ENCODE peak calls at places on chromosomes 2 and 18, in four cellular contexts. U is MCF 10A, X is cerebellum, T is D721Med. W is an unnamed sample.

GRCh38 chr2:108583903-108584520 is 49.7 kb downstream of the LIMS1 start:
- DNase-seq in T (peak; percentile 63), X (peak; percentile 43), U (peak; percentile 83), W (peak; percentile 21)

GRCh38 chr2:33126552-33126951 is 179.8 kb downstream of the LTBP1 start:
- DNase-seq in X (no peak), T (no peak), U (no peak), W (no peak)

GRCh38 chr2:70957838-70958237 is 20.6 kb upstream of the ANKRD53 start:
- DNase-seq in T (no peak), X (no peak), U (no peak), W (no peak)

GRCh38 chr2:11071207-11071606 is 84.1 kb upstream of the SLC66A3 start:
- DNase-seq in X (no peak), U (no peak), T (no peak), W (no peak)

GRCh38 chr2:160227252-160227651 is 27.2 kb upstream of the ITGB6 start:
- DNase-seq in U (peak; percentile 82), X (no peak), T (no peak), W (no peak)

GRCh38 chr2:160266078-160266551 is 66.0 kb upstream of the ITGB6 start:
- DNase-seq in T (no peak), U (no peak), X (no peak), W (no peak)

GRCh38 chr2:233408366-233409285 is 54.3 kb downstream of the DGKD start:
- DNase-seq in T (no peak), U (no peak), X (no peak), W (no peak)

GRCh38 chr2:75146903-75147332 is 52.4 kb downstream of the TACR1 start:
- DNase-seq in X (no peak), T (no peak), U (peak; percentile 84), W (no peak)

GRCh38 chr18:61992285-61992684 is 99.5 kb upstream of the RNF152 start:
- DNase-seq in U (peak; percentile 54), T (no peak), X (no peak), W (no peak)

GRCh38 chr2:99488587-99488998 is 1.2 kb downstream of the REV1 start:
- DNase-seq in X (no peak), T (no peak), U (peak; percentile 35), W (no peak)

GRCh38 chr18:53191634-53192033 is 851.6 kb downstream of the DCC start:
- DNase-seq in T (no peak), U (no peak), X (no peak), W (no peak)

GRCh38 chr2:196353717-196354116 is 182.3 kb upstream of the STK17B start:
- DNase-seq in U (no peak), X (no peak), T (no peak), W (no peak)

GRCh38 chr2:20516646-20517341 is 69.9 kb downstream of the RHOB start:
- DNase-seq in U (no peak), T (no peak), X (peak; percentile 24), W (no peak)

GRCh38 chr18:6161549-6161948 is 253.2 kb downstream of the L3MBTL4 start:
- DNase-seq in U (no peak), T (no peak), X (no peak), W (no peak)

GRCh38 chr2:134258684-134259408 is 5.0 kb downstream of the MGAT5 start:
- DNase-seq in X (no peak), T (no peak), U (no peak), W (peak; percentile 71)

GRCh38 chr2:110997646-110998045 is 123.1 kb upstream of the BCL2L11 start:
- DNase-seq in X (no peak), T (no peak), U (no peak), W (no peak)

GRCh38 chr18:13019301-13019700 is 28.1 kb downstream of the CEP192 start:
- DNase-seq in X (no peak), U (peak; percentile 31), T (no peak), W (no peak)

GRCh38 chr2:30232027-30232800 is 880 bp downstream of the LBH start:
- DNase-seq in X (no peak), U (no peak), T (peak; percentile 36), W (peak; percentile 67)

GRCh38 chr18:63869851-63870250 is 17.7 kb upstream of the SERPINB2 start:
- DNase-seq in U (peak; percentile 46), X (no peak), T (no peak), W (no peak)

GRCh38 chr18:57447154-57447621 is 12.0 kb downstream of the ONECUT2 start:
- DNase-seq in T (no peak), U (peak; percentile 13), X (no peak), W (no peak)

GRCh38 chr2:227411320-227411989 is 23.7 kb upstream of the SCYGR1 start:
- DNase-seq in T (no peak), U (peak; percentile 95), X (no peak), W (no peak)

GRCh38 chr2:9002637-9003365 is 683 bp downstream of the MBOAT2 start:
- DNase-seq in U (peak; percentile 48), T (no peak), X (peak; percentile 6), W (no peak)

GRCh38 chr2:233208382-233209116 is 42.9 kb upstream of the ATG16L1 start:
- DNase-seq in U (peak; percentile 49), T (no peak), X (no peak), W (no peak)

GRCh38 chr2:30927561-30928075 is 120.4 kb upstream of the CAPN13 start:
- DNase-seq in U (no peak), T (no peak), X (peak; percentile 43), W (no peak)

GRCh38 chr2:239727182-239727775 is 297.9 kb downstream of the NDUFA10 start:
- DNase-seq in T (no peak), X (no peak), U (no peak), W (no peak)

GRCh38 chr2:121974919-121975654 is 219.6 kb downstream of the TSN start:
- DNase-seq in T (peak; percentile 36), U (peak; percentile 91), X (peak; percentile 57), W (no peak)

GRCh38 chr18:63106727-63107126 is 212.8 kb downstream of the BCL2 start:
- DNase-seq in T (no peak), U (no peak), X (no peak), W (no peak)

GRCh38 chr18:45059695-45060094 is 379.0 kb downstream of the SETBP1 start:
- DNase-seq in T (no peak), U (peak; percentile 85), X (no peak), W (no peak)

GRCh38 chr2:45992746-45993475 is 304.3 kb upstream of the EPAS1 start:
- DNase-seq in U (no peak), T (no peak), X (no peak), W (peak; percentile 5)

GRCh38 chr2:30764021-30764800 is 43.0 kb downstream of the CAPN13 start:
- DNase-seq in T (no peak), U (no peak), X (no peak), W (no peak)

GRCh38 chr2:238591732-238592131 is 165.0 kb downstream of the ASB1 start:
- DNase-seq in T (no peak), U (no peak), X (no peak), W (no peak)

GRCh38 chr2:42830922-42831574 is 38.7 kb upstream of the HAAO start:
- DNase-seq in X (no peak), U (no peak), T (no peak), W (no peak)

GRCh38 chr2:149004836-149005235 is 33.7 kb upstream of the LYPD6B start:
- DNase-seq in X (no peak), T (no peak), U (no peak), W (no peak)

GRCh38 chr2:173656086-173656485 is 301.4 kb downstream of the CDCA7 start:
- DNase-seq in T (no peak), X (no peak), U (peak; percentile 75), W (no peak)

GRCh38 chr2:221779614-221780067 is 207.5 kb upstream of the EPHA4 start:
- DNase-seq in X (no peak), U (peak; percentile 9), T (no peak), W (no peak)

GRCh38 chr2:241479026-241479898 is 29.1 kb downstream of the STK25 start:
- DNase-seq in T (no peak), U (no peak), X (no peak), W (no peak)

GRCh38 chr2:28394331-28394877 is 1.7 kb downstream of the FOSL2 start:
- DNase-seq in T (no peak), X (peak; percentile 20), U (no peak), W (no peak)

GRCh38 chr2:232363784-232364615 is 14.6 kb upstream of the ALPP start:
- DNase-seq in U (no peak), X (no peak), T (no peak), W (no peak)

GRCh38 chr18:78992041-78992735 is 12.6 kb downstream of the SALL3 start:
- DNase-seq in T (no peak), U (no peak), X (no peak), W (no peak)